ENCODE peak calls at places on chromosome 4, in four cellular contexts. B, H, P and O are unnamed samples. For H3K9me3, the result is how much of the 10 kb centered on the place peaks cover.

GRCh38 chr4:8913121-8913857 is 41.6 kb upstream of the HMX1 start:
- DNase-seq in H (peak), P (no peak), B (peak), O (no peak)

GRCh38 chr4:82975792-82976191 is 34.8 kb downstream of the LIN54 start:
- DNase-seq in B (no peak), P (no peak), H (no peak), O (no peak)

GRCh38 chr4:149914521-149915115 is 99.0 kb upstream of the IQCM start:
- DNase-seq in H (no peak), P (no peak), B (no peak), O (no peak)

GRCh38 chr4:3413217-3413671 is 28.5 kb upstream of the HGFAC start:
- DNase-seq in P (no peak), B (peak), H (peak), O (no peak)

GRCh38 chr4:47406408-47406807 is 57.1 kb downstream of the COMMD8 start:
- DNase-seq in P (no peak), B (no peak), H (no peak), O (no peak)

GRCh38 chr4:5755679-5756078 is 44.7 kb downstream of the EVC start:
- DNase-seq in P (no peak), H (peak), B (no peak), O (no peak)

GRCh38 chr4:102416765-102417164 is 71.5 kb upstream of the SLC39A8 start:
- DNase-seq in H (no peak), B (no peak), P (no peak), O (no peak)

GRCh38 chr4:41377196-41377595 is 120.5 kb downstream of the UCHL1 start:
- DNase-seq in B (no peak), P (no peak), H (no peak), O (no peak)

GRCh38 chr4:143207555-143207954 is 22.8 kb downstream of the USP38 start:
- DNase-seq in B (no peak), P (no peak), H (no peak), O (no peak)

GRCh38 chr4:27009539-27009938 is 148.9 kb downstream of the STIM2 start:
- DNase-seq in P (no peak), H (no peak), B (no peak), O (no peak)

GRCh38 chr4:8442596-8443358 is 2.2 kb downstream of the TRMT44 start:
- DNase-seq in B (no peak), P (no peak), H (no peak), O (no peak)

GRCh38 chr4:76831475-76832390 is 66.2 kb downstream of the SOWAHB start:
- DNase-seq in P (no peak), H (no peak), B (no peak), O (no peak)

GRCh38 chr4:185143596-185143969 is 517 bp downstream of the SLC25A4 start:
- DNase-seq in H (peak), B (peak), P (peak), O (no peak)

GRCh38 chr4:108191269-108191914 is 22.7 kb upstream of the LEF1 start:
- DNase-seq in B (no peak), P (no peak), H (no peak), O (no peak)

GRCh38 chr4:15003441-15003890 is 1.2 kb downstream of the CPEB2 start:
- DNase-seq in H (peak), P (peak), B (peak), O (no peak)

GRCh38 chr4:138609943-138610350 is 367.8 kb upstream of the SLC7A11 start:
- DNase-seq in B (no peak), P (no peak), H (no peak), O (no peak)

GRCh38 chr4:143185253-143186107 is 763 bp downstream of the USP38 start:
- DNase-seq in P (peak), B (peak), H (no peak), O (no peak)

GRCh38 chr4:73705721-73706120 is 34.6 kb upstream of the CXCL8 start:
- DNase-seq in B (no peak), H (no peak), P (no peak), O (no peak)

GRCh38 chr4:105624530-105624929 is 72.1 kb downstream of the ARHGEF38 start:
- DNase-seq in B (peak), H (no peak), P (no peak), O (no peak)

GRCh38 chr4:37981425-37981824 is 21.2 kb downstream of the PTTG2 start:
- DNase-seq in B (no peak), H (no peak), P (no peak), O (no peak)

GRCh38 chr4:143773998-143774898 is 73.8 kb upstream of the FREM3 start:
- DNase-seq in H (no peak), P (peak), B (peak), O (no peak)

GRCh38 chr4:128600410-128600809 is 209.1 kb upstream of the JADE1 start:
- DNase-seq in H (no peak), B (peak), P (peak), O (no peak)

GRCh38 chr4:152577708-152578421 is 42.0 kb upstream of the FBXW7 start:
- DNase-seq in H (no peak), P (no peak), B (no peak), O (no peak)

GRCh38 chr4:184598753-184599491 is 50.3 kb downstream of the CASP3 start:
- DNase-seq in P (no peak), H (no peak), B (no peak), O (no peak)

GRCh38 chr4:30903493-30903892 is 183.3 kb downstream of the PCDH7 start:
- DNase-seq in B (no peak), P (no peak), H (no peak), O (no peak)

GRCh38 chr4:82678046-82678445 is 116.3 kb upstream of the TMEM150C start:
- DNase-seq in P (no peak), B (no peak), H (no peak), O (no peak)

GRCh38 chr4:56370377-56370776 is 16.9 kb downstream of the AASDH start:
- DNase-seq in B (no peak), P (no peak), H (no peak), O (no peak)

GRCh38 chr4:124278477-124278876 is 434.1 kb downstream of the ANKRD50 start:
- DNase-seq in H (no peak), B (no peak), P (no peak), O (no peak)

GRCh38 chr4:150906987-150907633 is 108.0 kb downstream of the LRBA start:
- DNase-seq in P (no peak), H (no peak), B (no peak), O (no peak)

GRCh38 chr4:8834681-8835220 is 36.9 kb downstream of the HMX1 start:
- DNase-seq in P (no peak), B (no peak), H (no peak), O (no peak)

GRCh38 chr4:122450847-122451246 is 5.7 kb downstream of the IL2 start:
- DNase-seq in P (no peak), H (no peak), B (no peak), O (no peak)

GRCh38 chr4:183960021-183960420 is 54.9 kb downstream of the STOX2 start:
- DNase-seq in H (no peak), B (peak), P (no peak), O (no peak)

GRCh38 chr4:123398803-123399637 is 2.4 kb downstream of the SPRY1 start:
- DNase-seq in H (peak), B (peak), P (peak), O (no peak)

GRCh38 chr4:107854326-107855030 is 29.7 kb downstream of the SGMS2 start:
- DNase-seq in P (no peak), B (no peak), H (no peak), O (no peak)

GRCh38 chr4:95949136-95949765 is 109.4 kb downstream of the PDHA2 start:
- DNase-seq in H (no peak), B (no peak), P (no peak), O (no peak)

DNA sequence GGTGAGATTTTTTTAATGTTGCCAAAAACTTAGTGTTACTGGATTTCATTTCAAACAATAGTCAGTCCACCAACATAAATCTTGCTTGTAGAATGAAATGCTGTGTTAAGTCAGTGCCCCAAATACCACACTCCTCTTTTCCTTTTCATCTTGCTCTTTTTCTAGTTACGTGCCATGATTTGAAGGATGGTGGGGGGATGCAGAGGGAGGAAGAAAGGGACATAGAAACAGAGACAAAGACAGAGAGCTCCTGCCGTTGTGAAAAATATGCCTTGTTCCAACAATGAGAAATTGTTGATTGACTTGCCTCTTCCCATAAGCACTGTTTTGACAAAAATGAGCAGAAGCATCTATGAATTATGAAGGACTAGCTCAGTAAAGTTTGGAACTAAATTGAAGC is 111.8 kb upstream of the PTPN13 start:
- DNase-seq in H (no peak), B (no peak), P (no peak), O (no peak)
- H3K4me3 ChIP-seq in H (no peak), B (no peak), P (no peak), O (no peak)

GRCh38 chr4:177005801-177006230 is 213.1 kb upstream of the VEGFC start:
- DNase-seq in H (no peak), B (no peak), P (no peak), O (no peak)
- H3K9me3 ChIP-seq in H (under half), B (under half), P (under half), O (under half)

GRCh38 chr4:88609387-88609786 is 17.1 kb downstream of the HERC3 start:
- DNase-seq in B (no peak), P (no peak), H (no peak), O (no peak)
- TF ChIP-seq CTCF in B (no peak), P (no peak), H (no peak), O (no peak)

DNA sequence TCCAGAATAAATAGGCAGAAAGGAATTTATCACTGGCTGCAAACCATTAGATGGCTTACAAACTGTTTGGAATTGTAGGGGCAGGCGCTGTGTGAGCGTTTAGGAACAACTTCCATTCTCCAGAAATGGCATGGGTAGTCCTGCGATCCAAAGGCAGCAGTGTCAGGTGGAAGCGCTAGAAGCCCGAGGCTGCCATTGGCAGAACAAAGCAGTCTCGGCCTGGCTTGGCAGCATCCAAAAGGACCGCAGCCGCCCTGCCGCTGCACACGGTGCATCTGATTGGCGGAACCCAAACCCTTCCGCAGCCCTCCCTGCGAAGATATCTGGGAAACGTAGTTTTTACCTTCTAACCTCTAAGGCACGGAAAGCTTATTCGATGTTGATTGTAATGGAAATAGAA is 23.6 kb upstream of the YTHDC1 start:
- DNase-seq in H (peak), P (peak), B (peak), O (no peak)
- H3K4me3 ChIP-seq in H (no peak), P (peak), B (no peak), O (peak)

GRCh38 chr4:314296-314903 is 9.1 kb upstream of the ZNF732 start:
- DNase-seq in P (no peak), B (no peak), H (no peak), O (no peak)
- H3K9me3 ChIP-seq in P (under half), B (under half), H (under half), O (under half)

GRCh38 chr4:147651563-147651962 is 32.4 kb downstream of the PRMT9 start:
- DNase-seq in H (no peak), B (no peak), P (no peak), O (no peak)
- TF ChIP-seq CTCF in H (no peak), B (no peak), P (no peak), O (no peak)

GRCh38 chr4:89329280-89329679 is 21.7 kb upstream of the GPRIN3 start:
- DNase-seq in H (no peak), P (no peak), B (no peak), O (no peak)

GRCh38 chr4:89319756-89320155 is 12.2 kb upstream of the GPRIN3 start:
- DNase-seq in P (no peak), H (no peak), B (no peak), O (no peak)

DNA sequence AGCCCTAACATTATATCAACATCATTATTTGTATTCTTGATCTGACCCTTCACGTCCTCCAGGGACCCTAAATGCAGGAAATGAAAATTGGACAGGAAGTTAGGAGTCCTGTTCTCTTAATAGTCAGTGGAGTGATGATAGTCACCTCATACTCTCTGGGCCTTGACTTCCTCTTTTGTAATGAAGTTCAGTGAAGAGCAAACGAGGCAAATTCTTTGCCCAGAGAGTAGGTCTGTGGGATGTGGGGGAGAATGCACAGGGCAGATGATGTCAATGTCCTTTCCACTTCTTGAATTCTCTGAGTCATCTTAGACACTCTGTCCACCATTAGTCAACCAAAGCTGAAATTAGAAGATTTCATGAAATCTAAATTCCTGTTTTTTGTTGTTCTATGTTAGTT is 17.1 kb upstream of the GPRIN3 start:
- DNase-seq in B (peak), H (no peak), P (no peak), O (no peak)
- H3K4me3 ChIP-seq in B (no peak), H (no peak), P (no peak), O (no peak)

GRCh38 chr4:20185103-20185502 is 66.6 kb upstream of the SLIT2 start:
- DNase-seq in B (no peak), H (no peak), P (no peak), O (no peak)
- H3K9me3 ChIP-seq in B (under half), H (under half), P (under half), O (under half)